ENCODE peak calls at places on chromosomes 11 and 22, in four cellular contexts. U, O, I and Y are unnamed samples.

GRCh38 chr11:47518212-47518959 is 34.5 kb downstream of the CELF1 start:
- DNase-seq in U (no peak), O (no peak), I (peak; percentile 17), Y (no peak)

GRCh38 chr11:42591841-42592240 is 720.0 kb upstream of the API5 start:
- DNase-seq in U (no peak), O (no peak), I (no peak), Y (no peak)

GRCh38 chr22:25497269-25497668 is 67.2 kb upstream of the GRK3 start:
- DNase-seq in U (no peak), O (no peak), I (peak; percentile 22), Y (peak; percentile 63)

GRCh38 chr11:127521413-127521812 is 520.8 kb upstream of the KIRREL3 start:
- DNase-seq in U (no peak), O (no peak), I (no peak), Y (peak; percentile 78)

GRCh38 chr11:128711136-128711535 is 17.3 kb downstream of the FLI1 start:
- DNase-seq in U (no peak), O (no peak), I (no peak), Y (peak; percentile 87)

GRCh38 chr11:124174001-124174400 is 9.1 kb upstream of the OR10D3 start:
- DNase-seq in U (no peak), O (no peak), I (peak; percentile 56), Y (peak; percentile 64)

GRCh38 chr11:68539370-68539769 is 78.8 kb downstream of the PPP6R3 start:
- DNase-seq in U (no peak), O (no peak), I (no peak), Y (no peak)

GRCh38 chr11:4455439-4455838 is 6.3 kb downstream of the OR52K2 start:
- DNase-seq in U (no peak), O (no peak), I (no peak), Y (no peak)

GRCh38 chr11:68690671-68691401 is 6.5 kb downstream of the GAL start:
- DNase-seq in U (no peak), O (no peak), I (no peak), Y (no peak)

GRCh38 chr22:39149915-39150847 is 2.3 kb downstream of the CBX7 start:
- DNase-seq in U (no peak), O (no peak), I (no peak), Y (no peak)

GRCh38 chr11:130720232-130720787 is 196.0 kb downstream of the SNX19 start:
- DNase-seq in U (no peak), O (no peak), I (no peak), Y (no peak)

GRCh38 chr11:122287401-122287800 is 171.4 kb upstream of the BLID start:
- DNase-seq in U (no peak), O (no peak), I (no peak), Y (no peak)

GRCh38 chr11:95337175-95337957 is 106.4 kb upstream of the SESN3 start:
- DNase-seq in U (peak; percentile 36), O (no peak), I (no peak), Y (peak; percentile 33)

GRCh38 chr22:46213052-46213451 is 37.0 kb downstream of the CDPF1 start:
- DNase-seq in U (no peak), O (no peak), I (no peak), Y (peak; percentile 6)

GRCh38 chr22:46846154-46846831 is 83.8 kb downstream of the TBC1D22A start:
- DNase-seq in U (no peak), O (no peak), I (no peak), Y (peak; percentile 19)

GRCh38 chr22:31635638-31636306 is 26.2 kb downstream of the PISD start:
- DNase-seq in U (no peak), O (no peak), I (no peak), Y (no peak)

GRCh38 chr11:134391170-134391569 is 20.9 kb downstream of the B3GAT1 start:
- DNase-seq in U (no peak), O (no peak), I (no peak), Y (no peak)

GRCh38 chr11:1879941-1880720 is 11.6 kb downstream of the PRR33 start:
- DNase-seq in U (no peak), O (no peak), I (no peak), Y (no peak)

GRCh38 chr11:65366340-65366773 is 11.8 kb downstream of the TIGD3 start:
- DNase-seq in U (no peak), O (no peak), I (peak; percentile 81), Y (peak; percentile 86)

GRCh38 chr11:35145249-35145648 is 6.3 kb downstream of the CD44 start:
- DNase-seq in U (peak; percentile 86), O (no peak), I (peak; percentile 30), Y (peak; percentile 60)

GRCh38 chr11:11510939-11511338 is 110.9 kb downstream of the GALNT18 start:
- DNase-seq in U (no peak), O (no peak), I (no peak), Y (peak; percentile 17)

GRCh38 chr11:26478710-26479109 is 93.4 kb downstream of the MUC15 start:
- DNase-seq in U (no peak), O (no peak), I (no peak), Y (no peak)

GRCh38 chr11:45859661-45860140 is 12.4 kb downstream of the CRY2 start:
- DNase-seq in U (no peak), O (no peak), I (no peak), Y (peak; percentile 99)

GRCh38 chr22:19872779-19873137 is 18.1 kb upstream of the GNB1L start:
- DNase-seq in U (no peak), O (no peak), I (no peak), Y (no peak)

GRCh38 chr11:134541355-134541754 is 129.3 kb upstream of the B3GAT1 start:
- DNase-seq in U (no peak), O (no peak), I (no peak), Y (no peak)

GRCh38 chr11:772429-773390 is 4.6 kb downstream of the GATD1 start:
- DNase-seq in U (no peak), O (no peak), I (no peak), Y (no peak)

GRCh38 chr11:29962243-29962642 is 54.6 kb downstream of the KCNA4 start:
- DNase-seq in U (no peak), O (peak; percentile 13), I (no peak), Y (no peak)

GRCh38 chr22:44411226-44412135 is 86.6 kb downstream of the RTL6 start:
- DNase-seq in U (no peak), O (no peak), I (no peak), Y (no peak)

GRCh38 chr11:130519128-130519932 is 70.9 kb downstream of the ADAMTS15 start:
- DNase-seq in U (no peak), O (no peak), I (no peak), Y (no peak)

GRCh38 chr22:19815823-19816290 is 38.8 kb downstream of the GNB1L start:
- DNase-seq in U (no peak), O (no peak), I (no peak), Y (no peak)

GRCh38 chr11:23789938-23790371 is 706.9 kb upstream of the LUZP2 start:
- DNase-seq in U (no peak), O (no peak), I (no peak), Y (peak; percentile 86)

GRCh38 chr11:92845390-92846185 is 123.9 kb upstream of the MTNR1B start:
- DNase-seq in U (no peak), O (no peak), I (no peak), Y (no peak)

GRCh38 chr11:86372586-86372985 is 2.1 kb upstream of the CCDC81 start:
- DNase-seq in U (no peak), O (no peak), I (no peak), Y (no peak)

GRCh38 chr11:32833921-32834320 is 4.2 kb downstream of the PRRG4 start:
- DNase-seq in U (no peak), O (no peak), I (no peak), Y (no peak)

GRCh38 chr22:38820021-38820420 is 23.8 kb downstream of the NPTXR start:
- DNase-seq in U (no peak), O (no peak), I (no peak), Y (no peak)

GRCh38 chr11:67670316-67671210 is 3.9 kb downstream of the ALDH3B2 start:
- DNase-seq in U (no peak), O (no peak), I (no peak), Y (no peak)

GRCh38 chr11:95442531-95443050 is 211.6 kb upstream of the SESN3 start:
- DNase-seq in U (no peak), O (no peak), I (no peak), Y (no peak)

GRCh38 chr11:61516675-61517516 is 8.3 kb downstream of the LRRC10B start:
- DNase-seq in U (no peak), O (no peak), I (peak; percentile 83), Y (no peak)
- TF ChIP-seq CHD1 in U (no peak), O (no peak), I (no peak), Y (no peak)

GRCh38 chr11:20623258-20623657 is 23.9 kb downstream of the SLC6A5 start:
- DNase-seq in U (no peak), O (no peak), I (no peak), Y (no peak)
- TF ChIP-seq CHD1 in U (no peak), O (no peak), I (no peak), Y (no peak)

GRCh38 chr11:119178166-119178680 is 7.1 kb upstream of the NHERF4 start:
- DNase-seq in U (no peak), O (no peak), I (no peak), Y (no peak)
- TF ChIP-seq CHD1 in U (no peak), O (no peak), I (no peak), Y (no peak)

GRCh38 chr11:9566561-9567063 is 6.9 kb upstream of the WEE1 start:
- DNase-seq in U (no peak), O (no peak), I (peak; percentile 49), Y (peak; percentile 88)
- TF ChIP-seq CHD1 in U (no peak), O (no peak), I (no peak), Y (peak; percentile 20)

GRCh38 chr11:115503886-115504278 is 333 bp downstream of the CADM1 start:
- DNase-seq in U (no peak), O (no peak), I (no peak), Y (no peak)

GRCh38 chr11:115506909-115507649 is 2.9 kb upstream of the CADM1 start:
- DNase-seq in U (no peak), O (no peak), I (no peak), Y (no peak)

GRCh38 chr11:115503083-115503885 is 931 bp downstream of the CADM1 start:
- DNase-seq in U (no peak), O (no peak), I (no peak), Y (peak; percentile 71)

GRCh38 chr11:115504279-115505158 is at the start of gene CADM1:
- DNase-seq in U (no peak), O (peak; percentile 93), I (peak; percentile 70), Y (peak; percentile 95)

GRCh38 chr11:115505165-115505564 is 950 bp upstream of the CADM1 start:
- DNase-seq in U (no peak), O (no peak), I (no peak), Y (no peak)
- TF ChIP-seq CHD1 in U (no peak), O (no peak), I (no peak), Y (no peak)

GRCh38 chr11:70862093-70862492 is 390.3 kb downstream of the SHANK2 start:
- DNase-seq in U (no peak), O (no peak), I (no peak), Y (no peak)
- TF ChIP-seq CHD1 in U (no peak), O (no peak), I (no peak), Y (no peak)

DNA sequence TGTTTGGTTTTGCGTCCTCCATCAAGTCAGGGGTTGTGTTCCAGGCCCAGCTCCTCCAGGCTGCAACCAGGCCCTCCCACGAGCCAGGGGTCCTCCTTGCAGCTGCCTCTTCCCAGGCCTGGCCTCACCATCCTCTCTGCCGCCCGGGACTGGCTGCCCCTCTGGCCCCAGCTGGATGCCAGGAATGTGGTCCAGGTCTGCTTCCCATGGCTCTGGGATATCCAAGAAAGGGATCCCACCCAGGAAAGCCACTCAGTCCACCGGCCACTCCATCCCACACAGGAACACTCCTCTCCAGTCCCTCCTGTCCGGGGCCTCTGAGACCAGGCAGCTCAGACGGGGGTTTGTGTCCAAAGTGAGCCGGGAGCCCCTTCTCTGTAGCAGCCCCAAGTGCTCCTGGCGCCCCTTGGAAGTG is 336.4 kb downstream of the BRD1 start:
- DNase-seq in U (no peak), O (no peak), I (no peak), Y (no peak)
- TF ChIP-seq CHD1 in U (no peak), O (no peak), I (no peak), Y (no peak)

GRCh38 chr11:74417379-74417804 is 19.2 kb upstream of the PGM2L1 start:
- DNase-seq in U (no peak), O (no peak), I (no peak), Y (peak; percentile 54)
- TF ChIP-seq CHD1 in U (no peak), O (no peak), I (no peak), Y (no peak)